ENCODE peak calls at places on chromosomes 5 and 9, in four cellular contexts. T is tibial nerve, O is spleen, B is suprapubic skin. J is an unnamed sample.

GRCh38 chr9:29311221-29311620 is 1737.9 kb upstream of the C9orf72 start:
- DNase-seq in T (no peak), O (no peak), B (no peak), J (no peak)

GRCh38 chr9:107488400-107489143 is 997 bp downstream of the KLF4 start:
- DNase-seq in O (peak), T (peak), B (peak), J (peak)

GRCh38 chr5:154198611-154199230 is 8.2 kb downstream of the GALNT10 start:
- DNase-seq in O (no peak), T (no peak), B (no peak), J (no peak)

GRCh38 chr9:19807182-19807892 is 18.5 kb upstream of the SLC24A2 start:
- DNase-seq in O (no peak), B (no peak), T (no peak), J (no peak)

GRCh38 chr9:87324613-87325194 is 173.0 kb upstream of the DAPK1 start:
- DNase-seq in B (no peak), O (no peak), T (peak), J (no peak)

GRCh38 chr5:126680215-126680817 is 79.6 kb downstream of the PHAX start:
- DNase-seq in T (no peak), O (no peak), B (no peak), J (no peak)

GRCh38 chr5:152404494-152404893 is 585 bp downstream of the NMUR2 start:
- DNase-seq in O (no peak), T (no peak), B (no peak), J (no peak)

GRCh38 chr5:8944005-8944404 is 601.9 kb downstream of the SEMA5A start:
- DNase-seq in O (no peak), B (no peak), T (no peak), J (no peak)

GRCh38 chr5:84830265-84830664 is 445.6 kb upstream of the EDIL3 start:
- DNase-seq in T (no peak), B (no peak), O (no peak), J (no peak)

GRCh38 chr5:128271859-128272446 is 188.4 kb downstream of the SLC12A2 start:
- DNase-seq in O (no peak), B (no peak), T (no peak), J (no peak)

DNA sequence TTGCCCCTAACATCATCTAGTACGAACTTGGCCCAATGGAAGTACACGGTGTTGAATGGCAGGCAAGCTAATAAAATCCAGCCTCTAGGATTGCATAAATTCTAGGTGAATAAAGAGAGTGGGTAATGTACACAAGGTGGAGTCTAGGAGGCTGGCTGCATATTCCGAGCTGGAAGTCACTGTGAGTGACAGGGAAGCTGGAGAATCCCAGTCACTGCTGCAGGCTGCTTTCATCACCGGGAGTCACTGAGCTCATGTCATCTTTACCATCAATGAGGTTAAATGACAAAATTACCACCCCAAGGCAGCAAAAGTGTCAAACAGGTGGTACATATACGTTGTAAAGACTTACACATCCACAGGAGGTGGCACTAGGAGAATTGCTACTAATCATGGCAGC is 91.3 kb upstream of the HMHB1 start:
- DNase-seq in T (no peak), B (no peak), O (no peak), J (no peak)
- TF ChIP-seq POLR2A in T (no peak), B (no peak), O (no peak), J (no peak)

DNA sequence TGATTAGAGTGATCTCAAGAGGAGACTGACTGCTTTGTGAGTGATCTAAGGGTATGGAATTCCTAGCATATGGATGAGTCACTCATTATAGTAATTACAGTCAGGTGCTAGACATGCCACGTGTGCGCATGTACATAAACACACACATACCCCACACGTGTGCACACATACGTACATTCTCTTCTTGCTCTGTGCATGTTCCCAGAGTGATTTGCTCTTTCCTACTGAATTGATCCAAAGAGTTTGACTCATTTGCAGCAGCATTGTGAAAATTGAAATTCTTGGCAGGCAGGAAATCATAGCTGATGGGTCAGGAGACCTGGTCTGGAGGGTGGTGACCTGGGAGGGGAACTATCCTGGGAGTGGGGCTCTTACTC is 63.8 kb downstream of the ANGPTL2 start:
- DNase-seq in B (no peak), O (no peak), T (no peak), J (peak)
- H3K4me3 ChIP-seq in B (no peak), O (no peak), T (no peak), J (no peak)

DNA sequence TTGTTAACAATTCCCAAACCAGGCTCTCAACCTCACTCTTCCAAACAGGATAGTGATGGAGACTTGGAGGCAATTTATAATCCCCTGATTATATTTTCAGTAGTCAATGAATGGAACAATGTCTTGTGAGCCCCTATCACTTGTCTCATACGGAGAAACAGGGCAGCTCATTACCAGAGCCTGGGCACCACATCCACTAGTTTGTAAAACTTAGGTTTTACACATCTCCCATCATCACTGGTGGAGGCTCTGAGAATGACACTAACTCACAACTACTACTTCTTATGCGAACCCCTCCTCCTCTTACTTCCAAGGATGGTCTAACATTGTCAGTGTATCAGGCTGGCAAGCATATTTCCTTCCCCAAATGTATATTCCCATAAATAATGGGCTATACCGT is 253.7 kb downstream of the EPB41L4A start:
- DNase-seq in O (no peak), T (no peak), B (no peak), J (no peak)
- TF ChIP-seq POLR2A in O (no peak), T (no peak), B (no peak), J (no peak)

GRCh38 chr5:43063731-43064171 is 23.6 kb upstream of the ANXA2R start:
- DNase-seq in T (no peak), B (no peak), O (peak), J (no peak)
- H3K4me3 ChIP-seq in T (peak), B (peak), O (peak), J (no peak)

GRCh38 chr5:144594919-144595318 is 424.2 kb downstream of the KCTD16 start:
- DNase-seq in T (no peak), B (no peak), O (no peak), J (no peak)

GRCh38 chr5:144596517-144596916 is 425.8 kb downstream of the KCTD16 start:
- DNase-seq in B (no peak), O (no peak), T (no peak), J (no peak)

DNA sequence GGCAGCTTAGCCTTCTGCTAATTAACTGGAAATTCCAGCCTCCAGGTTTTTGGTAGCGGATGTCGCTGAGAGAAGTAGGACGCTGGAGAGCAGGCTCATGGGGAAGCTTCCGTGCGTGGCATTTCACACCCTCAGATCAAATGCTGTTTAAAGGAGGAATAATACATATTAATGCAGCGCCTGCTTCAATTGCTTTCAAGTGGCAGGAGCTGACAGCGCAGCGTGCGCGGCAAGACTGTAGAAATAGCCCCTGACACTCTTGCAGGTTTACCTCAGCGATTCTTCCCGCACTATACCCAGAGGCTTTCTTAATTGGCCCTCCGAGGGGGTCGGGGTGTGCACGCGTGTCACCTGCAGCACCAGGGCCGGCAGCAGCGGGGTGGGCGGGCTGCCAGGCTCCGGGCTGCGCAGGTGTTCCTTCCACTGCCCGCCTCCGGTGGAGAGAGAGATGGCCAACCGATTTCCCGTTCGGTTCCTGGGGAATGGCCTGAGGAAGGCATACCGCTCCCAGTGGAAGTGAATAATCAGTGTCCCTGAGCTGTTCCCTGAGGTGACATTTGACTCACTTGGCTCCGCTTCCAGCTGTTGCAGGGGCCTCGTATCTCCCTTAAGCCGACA is 427.9 kb downstream of the KCTD16 start:
- DNase-seq in B (no peak), O (peak), T (no peak), J (no peak)
- TF ChIP-seq POLR2A in B (no peak), O (no peak), T (no peak), J (no peak)

J was measured in vagina.